ENCODE peak calls at places on chromosome 13, in four cellular contexts. One of them, this sample, is unnamed.

GRCh38 chr13:40402931-40403412 is 263.5 kb downstream of the FOXO1 start:
- DNase-seq in IMR-90: peak
- DNase-seq in AG10803: peak
- DNase-seq in AG20443: peak
- DNase-seq in this sample: no peak

GRCh38 chr13:24038846-24039330 is 121.6 kb upstream of the SPATA13 start:
- DNase-seq in IMR-90: peak
- DNase-seq in AG10803: peak
- DNase-seq in AG20443: peak
- DNase-seq in this sample: no peak

GRCh38 chr13:100269837-100270236 is 180.9 kb downstream of the PCCA start:
- DNase-seq in IMR-90: peak
- DNase-seq in AG10803: peak
- DNase-seq in AG20443: peak
- DNase-seq in this sample: peak

GRCh38 chr13:79810671-79811070 is 329.7 kb downstream of the NDFIP2 start:
- DNase-seq in IMR-90: peak
- DNase-seq in AG10803: peak
- DNase-seq in AG20443: peak
- DNase-seq in this sample: no peak

GRCh38 chr13:51644649-51645048 is 60.4 kb downstream of the WDFY2 start:
- DNase-seq in IMR-90: peak
- DNase-seq in AG10803: peak
- DNase-seq in AG20443: peak
- DNase-seq in this sample: no peak

GRCh38 chr13:51681037-51681678 is 96.9 kb downstream of the WDFY2 start:
- DNase-seq in IMR-90: peak
- DNase-seq in AG10803: peak
- DNase-seq in AG20443: peak
- DNase-seq in this sample: no peak

GRCh38 chr13:74217816-74218215 is 83.6 kb upstream of the KLF12 start:
- DNase-seq in IMR-90: peak
- DNase-seq in AG10803: peak
- DNase-seq in AG20443: peak
- DNase-seq in this sample: no peak

GRCh38 chr13:48641404-48641803 is 12.3 kb upstream of the CYSLTR2 start:
- DNase-seq in IMR-90: no peak
- DNase-seq in AG10803: no peak
- DNase-seq in AG20443: no peak
- DNase-seq in this sample: no peak

GRCh38 chr13:113047587-113047986 is 58.0 kb upstream of the F7 start:
- DNase-seq in IMR-90: no peak
- DNase-seq in AG10803: no peak
- DNase-seq in AG20443: no peak
- DNase-seq in this sample: no peak

GRCh38 chr13:102225892-102226291 is 176.0 kb downstream of the FGF14 start:
- DNase-seq in IMR-90: no peak
- DNase-seq in AG10803: no peak
- DNase-seq in AG20443: no peak
- DNase-seq in this sample: no peak

GRCh38 chr13:41053384-41053826 is 7.9 kb upstream of the WBP4 start:
- DNase-seq in IMR-90: peak
- DNase-seq in AG10803: peak
- DNase-seq in AG20443: peak
- DNase-seq in this sample: no peak